ENCODE peak calls at places on chromosome 21, in five cellular contexts. X is fibroblast of lung, L is uterus, P is suprapubic skin, E is testis. H is an unnamed sample.

GRCh38 chr21:32312321-32312720 is 13.7 kb downstream of the MRAP start:
- DNase-seq in P (peak; percentile 61), E (no peak), L (no peak), X (no peak), H (no peak)

GRCh38 chr21:38807481-38807880 is 1.8 kb downstream of the ETS2 start:
- DNase-seq in P (no peak), L (no peak), X (no peak), E (no peak), H (no peak)

GRCh38 chr21:18204931-18205330 is 39.7 kb upstream of the CHODL start:
- DNase-seq in X (no peak), E (no peak), P (no peak), L (no peak), H (no peak)

GRCh38 chr21:25528511-25528910 is 78.8 kb downstream of the MRPL39 start:
- DNase-seq in X (no peak), P (no peak), E (no peak), L (no peak), H (no peak)

GRCh38 chr21:32593690-32594089 is 8.4 kb upstream of the TCP10L start:
- DNase-seq in E (no peak), L (no peak), X (no peak), P (no peak), H (no peak)

GRCh38 chr21:43799301-43799840 is 10.0 kb downstream of the RRP1 start:
- DNase-seq in L (no peak), E (no peak), P (no peak), X (no peak), H (no peak)

GRCh38 chr21:46665566-46665965 is 30.1 kb downstream of the PRMT2 start:
- DNase-seq in P (no peak), X (no peak), L (no peak), E (no peak), H (no peak)

GRCh38 chr21:18499761-18500376 is 96.3 kb upstream of the TMPRSS15 start:
- DNase-seq in X (peak; percentile 40), E (peak; percentile 83), L (no peak), P (no peak), H (no peak)

GRCh38 chr21:23401278-23401677 is 2206.0 kb downstream of the MRPL39 start:
- DNase-seq in P (no peak), L (no peak), E (no peak), X (no peak), H (no peak)

GRCh38 chr21:17726047-17726446 is 93.1 kb downstream of the C21orf91 start:
- DNase-seq in P (no peak), L (no peak), E (no peak), X (no peak), H (no peak)

GRCh38 chr21:39799178-39799577 is 54.2 kb downstream of the IGSF5 start:
- DNase-seq in X (no peak), E (no peak), L (no peak), P (no peak), H (no peak)

GRCh38 chr21:17436626-17437111 is 76.2 kb upstream of the CXADR start:
- DNase-seq in P (no peak), X (no peak), E (peak; percentile 54), L (no peak), H (no peak)

GRCh38 chr21:16418663-16419062 is 688.9 kb downstream of the USP25 start:
- DNase-seq in P (no peak), L (no peak), X (peak; percentile 18), E (no peak), H (no peak)

GRCh38 chr21:21200939-21201610 is 202.9 kb downstream of the NCAM2 start:
- DNase-seq in X (peak; percentile 30), E (no peak), P (no peak), L (no peak), H (no peak)

GRCh38 chr21:35974801-35975200 is 85.5 kb downstream of the SETD4 start:
- DNase-seq in E (no peak), P (no peak), X (peak; percentile 76), L (no peak), H (no peak)

GRCh38 chr21:32653326-32653901 is 41.2 kb upstream of the CFAP298 start:
- DNase-seq in E (no peak), P (no peak), X (no peak), L (no peak), H (no peak)

GRCh38 chr21:18228060-18228739 is 16.4 kb upstream of the CHODL start:
- DNase-seq in X (no peak), E (no peak), P (no peak), L (no peak), H (no peak)

GRCh38 chr21:17467392-17467791 is 45.5 kb upstream of the CXADR start:
- DNase-seq in P (no peak), E (no peak), L (no peak), X (no peak), H (no peak)

GRCh38 chr21:39079617-39080016 is 103.6 kb downstream of the PSMG1 start:
- DNase-seq in P (peak; percentile 88), L (no peak), E (peak; percentile 62), X (peak; percentile 33), H (peak; percentile 15)

GRCh38 chr21:35829014-35829525 is 231.3 kb downstream of the SETD4 start:
- DNase-seq in X (no peak), E (no peak), L (no peak), P (no peak), H (no peak)

GRCh38 chr21:16535100-16535418 is 805.3 kb downstream of the USP25 start:
- DNase-seq in P (peak; percentile 89), X (peak; percentile 95), E (peak; percentile 87), L (peak; percentile 93), H (peak; percentile 65)

GRCh38 chr21:14987370-14988170 is 77.2 kb downstream of the NRIP1 start:
- DNase-seq in P (no peak), L (no peak), X (no peak), E (no peak), H (no peak)

GRCh38 chr21:17925900-17926299 is 106.7 kb upstream of the C21orf91 start:
- DNase-seq in P (no peak), E (no peak), X (peak; percentile 27), L (no peak), H (no peak)

GRCh38 chr21:16554522-16554921 is 824.7 kb downstream of the USP25 start:
- DNase-seq in X (no peak), P (no peak), E (no peak), L (no peak), H (no peak)

GRCh38 chr21:31564439-31564838 is 95.1 kb upstream of the SOD1 start:
- DNase-seq in E (no peak), X (peak; percentile 85), L (no peak), P (no peak), H (no peak)

GRCh38 chr21:25005388-25005787 is 601.9 kb downstream of the MRPL39 start:
- DNase-seq in X (peak; percentile 27), E (no peak), P (no peak), L (no peak), H (peak; percentile 26)

GRCh38 chr21:36419996-36420395 is 34.8 kb downstream of the CHAF1B start:
- DNase-seq in X (peak; percentile 88), L (peak; percentile 70), P (peak; percentile 86), E (peak; percentile 86), H (peak; percentile 11)

GRCh38 chr21:22145555-22145954 is 1147.3 kb downstream of the NCAM2 start:
- DNase-seq in L (no peak), P (no peak), X (no peak), E (no peak), H (no peak)

GRCh38 chr21:46600305-46600704 is 4.6 kb downstream of the S100B start:
- DNase-seq in L (no peak), X (no peak), P (no peak), E (no peak), H (no peak)

GRCh38 chr21:39046236-39046911 is 136.9 kb downstream of the PSMG1 start:
- DNase-seq in P (no peak), L (no peak), E (no peak), X (no peak), H (no peak)

GRCh38 chr21:38773108-38774061 is 32.3 kb upstream of the ETS2 start:
- DNase-seq in P (no peak), L (peak; percentile 68), E (no peak), X (peak; percentile 97), H (no peak)

GRCh38 chr21:39006653-39007417 is 176.4 kb downstream of the PSMG1 start:
- DNase-seq in L (peak; percentile 73), E (peak; percentile 83), X (no peak), P (no peak), H (peak; percentile 48)

GRCh38 chr21:8997011-8997440 is 1524.4 kb upstream of the TPTE start:
- DNase-seq in P (no peak), L (no peak), X (no peak), E (no peak), H (no peak)

GRCh38 chr21:46596201-46596600 is 8.7 kb downstream of the S100B start:
- DNase-seq in L (no peak), X (no peak), P (no peak), E (no peak), H (no peak)

GRCh38 chr21:33053986-33054385 is 16.0 kb upstream of the OLIG1 start:
- DNase-seq in P (no peak), E (no peak), L (no peak), X (no peak), H (no peak)

GRCh38 chr21:38769253-38769780 is 36.4 kb upstream of the ETS2 start:
- DNase-seq in L (no peak), X (peak; percentile 89), P (no peak), E (no peak), H (no peak)

GRCh38 chr21:23968722-23969647 is 1638.3 kb downstream of the MRPL39 start:
- DNase-seq in E (peak; percentile 62), P (no peak), X (peak; percentile 12), L (no peak), H (no peak)

GRCh38 chr21:26686278-26686677 is 113.2 kb upstream of the CYYR1 start:
- DNase-seq in X (no peak), P (no peak), L (no peak), E (no peak), H (no peak)
- H3K27ac ChIP-seq in X (no peak overlapping the region), P (no peak overlapping the region), L (no peak overlapping the region), E (no peak overlapping the region), H (no peak overlapping the region)

DNA sequence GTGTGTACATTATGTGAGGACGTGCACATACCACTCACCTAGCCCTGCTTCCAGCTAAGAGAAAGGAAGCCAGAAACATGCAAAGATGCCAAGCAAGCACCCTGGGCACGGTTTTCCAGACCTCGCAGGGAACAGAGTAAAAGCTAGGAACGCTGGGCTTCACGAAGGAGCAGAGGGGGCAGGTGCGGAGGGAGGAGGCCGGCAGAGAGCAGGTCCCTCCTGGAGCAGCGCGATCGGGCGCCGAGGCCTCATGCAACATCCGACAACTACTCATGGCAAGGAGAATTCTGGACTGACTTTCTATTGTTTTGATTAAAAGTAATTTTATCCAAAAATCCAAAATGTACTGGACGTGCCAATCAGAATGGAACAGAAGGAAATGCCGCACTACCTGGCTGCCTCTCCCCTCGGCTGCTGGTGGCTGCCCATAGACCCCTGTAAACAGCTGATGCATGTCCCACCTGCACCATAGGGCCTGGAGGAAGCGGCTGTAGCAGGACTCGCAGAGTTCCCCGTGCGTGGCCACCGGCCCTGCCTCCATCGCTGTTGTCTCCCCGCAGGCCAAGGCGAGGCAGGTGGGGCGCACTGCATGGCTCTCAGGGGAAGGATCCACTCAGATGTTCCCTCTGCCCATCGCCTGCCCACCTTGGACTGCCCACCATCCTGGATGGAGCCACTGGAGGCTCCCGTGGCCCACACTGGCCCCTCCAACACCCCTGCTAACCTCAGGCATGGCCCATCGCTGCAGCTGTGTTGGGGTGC is 93.5 kb downstream of the WDR4 start:
- DNase-seq in L (no peak), P (no peak), E (no peak), X (no peak), H (no peak)
- H3K27ac ChIP-seq in L (no peak overlapping the region), P (no peak overlapping the region), E (no peak overlapping the region), X (no peak overlapping the region), H (no peak overlapping the region)

GRCh38 chr21:45362077-45362747 is 42.8 kb upstream of the COL18A1 start:
- DNase-seq in X (no peak), P (no peak), L (no peak), E (no peak), H (no peak)
- H3K27ac ChIP-seq in X (no peak overlapping the region), P (no peak overlapping the region), L (no peak overlapping the region), E (no peak overlapping the region), H (no peak overlapping the region)

GRCh38 chr21:41507521-41508414 is at the start of gene TMPRSS2:
- DNase-seq in X (no peak), P (no peak), L (no peak), E (no peak), H (no peak)
- H3K27ac ChIP-seq in X (no peak within 1 kb of the TSS), P (peak within 1 kb of the TSS; percentile 74), L (no peak within 1 kb of the TSS), E (no peak within 1 kb of the TSS), H (no peak within 1 kb of the TSS)